ENCODE peak calls at places on chromosomes 13 and 19, in nine cellular contexts. S is H9, E is HEK293T, I is GM19239, Z is GM12865, F is fibroblast of the aortic adventitia, Q is NCI-H2081, R is DMS79, P is progenitor cell of endocrine pancreas. V is an unnamed sample.

GRCh38 chr19:44609219-44609618 is 4.1 kb upstream of the IGSF23 start:
- DNase-seq in S (no peak), E (no peak), I (no peak), Z (no peak), F (no peak), Q (no peak), R (no peak), P (no peak), V (no peak)

GRCh38 chr19:51783373-51783772 is 11.6 kb upstream of the FPR3 start:
- DNase-seq in S (no peak), E (no peak), I (no peak), Z (peak), F (peak), Q (no peak), R (no peak), P (no peak), V (peak)

GRCh38 chr13:110018009-110018408 is 231.6 kb upstream of the IRS2 start:
- DNase-seq in S (no peak), E (no peak), I (no peak), Z (no peak), F (no peak), Q (no peak), R (no peak), P (no peak), V (no peak)

GRCh38 chr19:53927745-53928144 is 18.7 kb downstream of the CACNG7 start:
- DNase-seq in S (peak), E (peak), I (no peak), Z (peak), F (peak), Q (no peak), R (no peak), P (peak), V (no peak)

GRCh38 chr13:45490068-45490467 is 25.3 kb downstream of the COG3 start:
- DNase-seq in S (no peak), E (no peak), I (no peak), Z (peak), F (no peak), Q (peak), R (no peak), P (no peak), V (no peak)

GRCh38 chr19:4524808-4525562 is 6.7 kb upstream of the PLIN4 start:
- DNase-seq in S (peak), E (peak), I (peak), Z (peak), F (peak), Q (peak), R (no peak), P (peak), V (peak)

GRCh38 chr19:10766681-10767201 is 48.9 kb downstream of the DNM2 start:
- DNase-seq in S (no peak), E (no peak), I (no peak), Z (no peak), F (peak), Q (peak), R (no peak), P (no peak), V (no peak)

GRCh38 chr19:55677572-55678028 is 2.6 kb downstream of the EPN1 start:
- DNase-seq in S (no peak), E (no peak), I (no peak), Z (peak), F (no peak), Q (no peak), R (no peak), P (no peak), V (no peak)

GRCh38 chr19:44553478-44554171 is 24.1 kb upstream of the CEACAM20 start:
- DNase-seq in S (no peak), E (no peak), I (no peak), Z (no peak), F (peak), Q (no peak), R (no peak), P (no peak), V (no peak)

GRCh38 chr13:20869540-20869939 is 33.0 kb downstream of the XPO4 start:
- DNase-seq in S (no peak), E (no peak), I (no peak), Z (no peak), F (peak), Q (no peak), R (no peak), P (no peak), V (no peak)

GRCh38 chr19:55459551-55459949 is 1.9 kb downstream of the ISOC2 start:
- DNase-seq in S (no peak), E (no peak), I (no peak), Z (no peak), F (no peak), Q (no peak), R (peak), P (no peak), V (no peak)

GRCh38 chr13:24630121-24630520 is 50.1 kb upstream of the ATP12A start:
- DNase-seq in S (no peak), E (no peak), I (no peak), Z (no peak), F (no peak), Q (no peak), R (no peak), P (no peak), V (no peak)

GRCh38 chr19:46115396-46116109 is 8.9 kb downstream of the IGFL3 start:
- DNase-seq in S (no peak), E (no peak), I (peak), Z (peak), F (peak), Q (no peak), R (no peak), P (no peak), V (peak)

GRCh38 chr19:45876411-45877197 is 9.3 kb downstream of the IRF2BP1 start:
- DNase-seq in S (peak), E (no peak), I (peak), Z (no peak), F (no peak), Q (no peak), R (no peak), P (peak), V (no peak)

GRCh38 chr13:40662866-40663265 is 3.6 kb downstream of the FOXO1 start:
- DNase-seq in S (no peak), E (no peak), I (no peak), Z (peak), F (no peak), Q (no peak), R (no peak), P (no peak), V (no peak)

GRCh38 chr13:62879071-62879470 is 1463.4 kb upstream of the PCDH20 start:
- DNase-seq in S (no peak), E (no peak), I (no peak), Z (no peak), F (peak), Q (no peak), R (no peak), P (no peak), V (no peak)

GRCh38 chr13:29935309-29935981 is 85.0 kb upstream of the UBL3 start:
- DNase-seq in S (no peak), E (no peak), I (peak), Z (peak), F (no peak), Q (peak), R (peak), P (no peak), V (no peak)

GRCh38 chr13:44158055-44158655 is 215.5 kb upstream of the SERP2 start:
- DNase-seq in S (no peak), E (no peak), I (no peak), Z (no peak), F (no peak), Q (no peak), R (no peak), P (no peak), V (no peak)

GRCh38 chr13:53254495-53254894 is 225.9 kb downstream of the OLFM4 start:
- DNase-seq in S (peak), E (no peak), I (no peak), Z (peak), F (no peak), Q (no peak), R (no peak), P (peak), V (no peak)

GRCh38 chr13:45398862-45399261 is 19.3 kb downstream of the SLC25A30 start:
- DNase-seq in S (no peak), E (no peak), I (no peak), Z (peak), F (no peak), Q (peak), R (no peak), P (no peak), V (no peak)

GRCh38 chr13:112974125-112974524 is 5.1 kb downstream of the MCF2L start:
- DNase-seq in S (no peak), E (no peak), I (no peak), Z (no peak), F (no peak), Q (no peak), R (no peak), P (no peak), V (no peak)

GRCh38 chr19:40962460-40962961 is 28.6 kb upstream of the CYP2B6 start:
- DNase-seq in S (no peak), E (no peak), I (no peak), Z (no peak), F (peak), Q (no peak), R (no peak), P (no peak), V (no peak)

GRCh38 chr13:80048802-80049201 is 292.1 kb downstream of the SPRY2 start:
- DNase-seq in S (peak), E (peak), I (peak), Z (peak), F (peak), Q (peak), R (no peak), P (no peak), V (peak)

V was measured in HCT116.